ENCODE peak calls at places on chromosomes 11 and 22, in seven cellular contexts. W is fibroblast of pulmonary artery, U is progenitor cell of endocrine pancreas, E is fibroblast of the aortic adventitia, D is type B pancreatic cell, Q is right atrium auricular region, T is H9. Y is an unnamed sample.

GRCh38 chr11:82969811-82970210 is 68.3 kb downstream of the DDIAS start:
- DNase-seq in W (no peak), U (no peak), E (no peak), D (no peak), Q (no peak), T (no peak), Y (no peak)

GRCh38 chr11:12220305-12220704 is 109.9 kb downstream of the MICAL2 start:
- DNase-seq in W (peak), U (no peak), E (peak), D (no peak), Q (peak), T (no peak), Y (no peak)

GRCh38 chr11:17988465-17988864 is 24.4 kb downstream of the SERGEF start:
- DNase-seq in W (no peak), U (no peak), E (no peak), D (no peak), Q (no peak), T (no peak), Y (no peak)

GRCh38 chr11:92707173-92707619 is 262.3 kb upstream of the MTNR1B start:
- DNase-seq in W (peak), U (no peak), E (peak), D (no peak), Q (no peak), T (no peak), Y (no peak)

GRCh38 chr11:113505541-113506375 is 30.6 kb upstream of the DRD2 start:
- DNase-seq in W (peak), U (no peak), E (peak), D (peak), Q (peak), T (peak), Y (no peak)

GRCh38 chr11:129375731-129376657 is at the start of gene BARX2:
- DNase-seq in W (peak), U (peak), E (peak), D (peak), Q (no peak), T (peak), Y (no peak)

GRCh38 chr11:103832762-103833161 is 203.7 kb upstream of the DDI1 start:
- DNase-seq in W (no peak), U (no peak), E (no peak), D (no peak), Q (no peak), T (no peak), Y (no peak)

GRCh38 chr11:115717215-115717584 is 213.0 kb upstream of the CADM1 start:
- DNase-seq in W (no peak), U (no peak), E (no peak), D (no peak), Q (no peak), T (no peak), Y (no peak)

GRCh38 chr22:47990486-47990885 is 1228.0 kb downstream of the TBC1D22A start:
- DNase-seq in W (no peak), U (no peak), E (no peak), D (no peak), Q (no peak), T (no peak), Y (no peak)

GRCh38 chr11:69684651-69685050 is 9.5 kb upstream of the LTO1 start:
- DNase-seq in W (no peak), U (no peak), E (no peak), D (no peak), Q (no peak), T (no peak), Y (no peak)

GRCh38 chr11:74024630-74025029 is 15.7 kb upstream of the UCP3 start:
- DNase-seq in W (peak), U (no peak), E (peak), D (no peak), Q (peak), T (no peak), Y (no peak)

GRCh38 chr11:122197055-122197987 is 81.3 kb upstream of the BLID start:
- DNase-seq in W (peak), U (no peak), E (peak), D (no peak), Q (peak), T (no peak), Y (no peak)

GRCh38 chr11:75593337-75593915 is 31.4 kb downstream of the SERPINH1 start:
- DNase-seq in W (peak), U (no peak), E (no peak), D (no peak), Q (no peak), T (no peak), Y (no peak)

DNA sequence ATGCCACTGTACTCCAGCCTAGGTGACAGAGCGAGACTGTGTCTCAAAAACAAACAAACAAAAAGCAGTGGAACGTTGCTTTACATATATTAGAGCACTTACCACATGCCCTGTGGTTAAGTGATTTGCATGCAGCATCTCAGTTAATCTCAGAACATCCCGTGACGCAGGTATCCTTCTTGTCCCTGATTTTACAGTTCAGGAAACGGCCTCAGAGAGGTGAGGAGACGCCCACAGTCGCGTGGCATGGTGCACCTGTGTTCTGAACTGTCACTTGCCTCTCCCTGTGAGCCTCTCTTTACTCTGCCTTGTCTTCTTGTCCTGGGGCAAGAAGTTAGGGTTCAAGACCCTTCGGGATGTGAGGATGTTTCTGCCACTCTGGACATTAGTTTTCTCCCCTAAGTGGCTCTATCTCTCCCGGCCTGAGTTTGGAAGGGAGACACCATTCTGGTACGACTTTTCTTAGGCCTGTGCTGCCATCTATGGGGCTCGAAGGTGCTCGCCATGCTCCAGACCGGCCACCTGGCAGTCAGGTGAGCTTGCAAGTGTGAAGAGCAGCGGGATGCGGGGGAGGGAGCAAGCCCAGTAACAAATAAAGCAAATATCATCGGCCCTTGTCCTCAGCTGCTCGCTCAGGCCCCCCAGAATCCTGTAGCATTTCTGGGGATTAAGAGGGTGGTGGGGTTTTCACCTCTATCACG is 25.6 kb downstream of the YWHAH start:
- DNase-seq in W (peak), U (peak), E (peak), D (peak), Q (peak), T (peak), Y (peak)
- TF ChIP-seq CTCF in W (peak), U (peak), E (peak), D (peak), Q (no peak), T (peak), Y (no peak)

DNA sequence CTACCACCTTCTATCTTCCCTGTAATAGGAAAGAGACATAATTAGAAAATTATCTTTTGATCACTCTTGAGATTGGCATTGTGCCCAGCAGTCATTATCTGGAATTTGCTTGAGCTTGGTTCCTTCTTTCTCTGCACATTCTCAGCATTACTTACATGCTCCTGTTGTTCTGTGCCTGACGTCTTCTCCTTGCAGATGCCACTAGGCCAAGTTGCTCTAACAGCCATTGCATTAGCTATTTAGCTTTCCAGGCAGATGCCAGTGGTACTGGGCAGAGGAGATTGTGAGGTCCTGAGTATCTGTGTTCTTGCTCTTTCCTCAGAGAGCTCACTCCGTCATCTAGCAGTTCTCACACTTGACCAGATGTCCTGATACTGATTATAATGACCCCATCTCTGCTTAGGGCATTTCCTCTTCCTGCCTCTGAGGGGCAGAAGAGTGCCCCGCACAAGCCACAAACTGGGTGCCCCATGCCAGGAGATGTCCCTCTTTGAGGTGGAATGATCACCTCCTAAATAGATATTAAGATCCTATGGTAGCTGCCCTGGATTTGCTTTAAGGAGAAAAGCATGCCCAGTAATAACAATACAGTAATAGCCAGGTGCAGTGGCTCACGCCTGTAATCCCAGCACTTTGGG is 30.7 kb downstream of the ARHGAP1 start:
- DNase-seq in W (no peak), U (no peak), E (no peak), D (no peak), Q (no peak), T (no peak), Y (no peak)
- TF ChIP-seq CTCF in W (peak), U (peak), E (peak), D (peak), Q (no peak), T (peak), Y (no peak)

GRCh38 chr11:65899356-65900124 is 648 bp downstream of the FOSL1 start:
- DNase-seq in W (peak), U (no peak), E (peak), D (no peak), Q (peak), T (peak), Y (peak)
- TF ChIP-seq CTCF in W (no peak), U (no peak), E (no peak), D (no peak), Q (no peak), T (no peak), Y (no peak)

GRCh38 chr11:120375076-120375475 is 38.9 kb downstream of the ARHGEF12 start:
- DNase-seq in W (no peak), U (no peak), E (no peak), D (no peak), Q (no peak), T (no peak), Y (no peak)
- TF ChIP-seq CTCF in W (no peak), U (no peak), E (no peak), D (no peak), Q (no peak), T (no peak), Y (no peak)

GRCh38 chr11:2693851-2694261 is 5.9 kb downstream of the KCNQ1OT1 start:
- DNase-seq in W (no peak), U (no peak), E (no peak), D (no peak), Q (no peak), T (peak), Y (no peak)
- TF ChIP-seq CTCF in W (no peak), U (no peak), E (no peak), D (peak), Q (no peak), T (peak), Y (no peak)

GRCh38 chr11:30908857-30909256 is 322.7 kb upstream of the MPPED2 start:
- DNase-seq in W (no peak), U (no peak), E (no peak), D (no peak), Q (no peak), T (no peak), Y (no peak)

GRCh38 chr11:30908272-30908671 is 322.1 kb upstream of the MPPED2 start:
- DNase-seq in W (no peak), U (no peak), E (no peak), D (no peak), Q (no peak), T (no peak), Y (no peak)

GRCh38 chr11:30902929-30903328 is 316.8 kb upstream of the MPPED2 start:
- DNase-seq in W (no peak), U (no peak), E (no peak), D (no peak), Q (no peak), T (no peak), Y (no peak)
- TF ChIP-seq CTCF in W (no peak), U (no peak), E (no peak), D (no peak), Q (no peak), T (no peak), Y (no peak)

GRCh38 chr22:23877566-23877965 is 16.6 kb upstream of the MIF start:
- DNase-seq in W (no peak), U (no peak), E (no peak), D (no peak), Q (no peak), T (no peak), Y (no peak)
- TF ChIP-seq CTCF in W (no peak), U (no peak), E (no peak), D (no peak), Q (no peak), T (no peak), Y (no peak)

GRCh38 chr11:4181780-4182721 is 87.5 kb downstream of the RRM1 start:
- DNase-seq in W (peak), U (peak), E (peak), D (no peak), Q (peak), T (peak), Y (no peak)
- TF ChIP-seq CTCF in W (peak), U (peak), E (peak), D (peak), Q (peak), T (peak), Y (no peak)